ENCODE peak calls at places on chromosome 2, in eight cellular contexts. One of them, this sample, is unnamed.

GRCh38 chr2:200159829-200160781 is 146.4 kb upstream of the SPATS2L start:
- DNase-seq in breast epithelium: no peak
- DNase-seq in A549: no peak
- DNase-seq in mesendoderm: peak; percentile 25
- DNase-seq in psoas muscle: no peak
- DNase-seq in IMR-90: peak; percentile 53
- DNase-seq in heart right ventricle: no peak
- DNase-seq in neural progenitor cell: no peak
- DNase-seq in this sample: no peak

GRCh38 chr2:143140864-143141637 is 11.8 kb downstream of the ARHGAP15 start:
- DNase-seq in psoas muscle: no peak
- DNase-seq in A549: no peak
- DNase-seq in breast epithelium: no peak
- DNase-seq in IMR-90: no peak
- DNase-seq in mesendoderm: no peak
- DNase-seq in heart right ventricle: no peak
- DNase-seq in neural progenitor cell: no peak
- DNase-seq in this sample: no peak

GRCh38 chr2:219446101-219446504 is 11.5 kb downstream of the SPEG start:
- DNase-seq in IMR-90: peak; percentile 67
- DNase-seq in breast epithelium: no peak
- DNase-seq in neural progenitor cell: peak; percentile 67
- DNase-seq in heart right ventricle: no peak
- DNase-seq in psoas muscle: peak; percentile 15
- DNase-seq in mesendoderm: peak; percentile 88
- DNase-seq in A549: no peak
- DNase-seq in this sample: no peak

GRCh38 chr2:15825276-15826060 is 114.9 kb upstream of the MYCN start:
- DNase-seq in psoas muscle: no peak
- DNase-seq in heart right ventricle: no peak
- DNase-seq in breast epithelium: no peak
- DNase-seq in A549: no peak
- DNase-seq in mesendoderm: no peak
- DNase-seq in IMR-90: no peak
- DNase-seq in neural progenitor cell: peak; percentile 47
- DNase-seq in this sample: no peak

GRCh38 chr2:98909381-98910211 is 26.4 kb downstream of the CRACDL start:
- DNase-seq in neural progenitor cell: peak; percentile 79
- DNase-seq in IMR-90: peak; percentile 85
- DNase-seq in heart right ventricle: peak; percentile 15
- DNase-seq in A549: no peak
- DNase-seq in mesendoderm: peak; percentile 86
- DNase-seq in psoas muscle: peak; percentile 37
- DNase-seq in breast epithelium: peak; percentile 73
- DNase-seq in this sample: no peak

GRCh38 chr2:239500915-239501630 is 100.3 kb upstream of the HDAC4 start:
- DNase-seq in mesendoderm: no peak
- DNase-seq in neural progenitor cell: no peak
- DNase-seq in A549: no peak
- DNase-seq in heart right ventricle: no peak
- DNase-seq in breast epithelium: no peak
- DNase-seq in IMR-90: no peak
- DNase-seq in psoas muscle: no peak
- DNase-seq in this sample: no peak

GRCh38 chr2:8135051-8135675 is 546.7 kb upstream of the ID2 start:
- DNase-seq in mesendoderm: no peak
- DNase-seq in heart right ventricle: peak; percentile 73
- DNase-seq in A549: no peak
- DNase-seq in psoas muscle: no peak
- DNase-seq in IMR-90: no peak
- DNase-seq in neural progenitor cell: no peak
- DNase-seq in breast epithelium: no peak
- DNase-seq in this sample: no peak

GRCh38 chr2:64641585-64641984 is 12.1 kb downstream of the SERTAD2 start:
- DNase-seq in mesendoderm: no peak
- DNase-seq in psoas muscle: no peak
- DNase-seq in breast epithelium: no peak
- DNase-seq in heart right ventricle: no peak
- DNase-seq in neural progenitor cell: no peak
- DNase-seq in A549: no peak
- DNase-seq in IMR-90: no peak
- DNase-seq in this sample: no peak

GRCh38 chr2:69625078-69625788 is 18.3 kb downstream of the AAK1 start:
- DNase-seq in IMR-90: peak; percentile 45
- DNase-seq in breast epithelium: no peak
- DNase-seq in neural progenitor cell: no peak
- DNase-seq in psoas muscle: no peak
- DNase-seq in A549: no peak
- DNase-seq in mesendoderm: no peak
- DNase-seq in heart right ventricle: no peak
- DNase-seq in this sample: no peak

GRCh38 chr2:161681043-161681442 is 56.8 kb downstream of the SLC4A10 start:
- DNase-seq in A549: no peak
- DNase-seq in heart right ventricle: no peak
- DNase-seq in IMR-90: no peak
- DNase-seq in neural progenitor cell: no peak
- DNase-seq in breast epithelium: no peak
- DNase-seq in mesendoderm: no peak
- DNase-seq in psoas muscle: no peak
- DNase-seq in this sample: no peak

DNA sequence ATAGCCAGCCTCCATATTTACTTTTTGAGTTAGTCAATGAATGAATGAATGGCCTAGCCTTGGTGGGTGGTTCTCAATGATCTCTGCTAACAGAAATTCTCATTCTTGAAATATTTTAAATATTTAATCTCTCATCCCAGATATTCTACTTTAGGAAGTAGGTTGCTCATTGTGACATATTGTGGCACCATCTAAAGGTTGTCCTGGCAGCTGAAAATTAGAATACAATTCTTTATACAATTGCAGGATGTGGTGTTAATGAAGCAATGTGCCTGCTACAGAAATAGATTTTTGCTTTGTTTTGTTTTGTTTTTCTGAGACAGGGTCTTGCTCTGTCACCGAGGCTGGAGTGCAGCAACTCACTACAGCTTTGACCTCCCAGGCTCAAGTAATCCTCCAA is 35.8 kb downstream of the SCG2 start:
- DNase-seq in A549: no peak
- DNase-seq in neural progenitor cell: no peak
- DNase-seq in mesendoderm: no peak
- DNase-seq in heart right ventricle: no peak
- DNase-seq in psoas muscle: no peak
- DNase-seq in IMR-90: no peak
- DNase-seq in breast epithelium: no peak
- DNase-seq in this sample: no peak
- H3K27ac ChIP-seq in A549: peak overlapping the region; percentile 9
- H3K27ac ChIP-seq in neural progenitor cell: no peak overlapping the region
- H3K27ac ChIP-seq in mesendoderm: no peak overlapping the region
- H3K27ac ChIP-seq in heart right ventricle: no peak overlapping the region
- H3K27ac ChIP-seq in psoas muscle: no peak overlapping the region
- H3K27ac ChIP-seq in IMR-90: no peak overlapping the region
- H3K27ac ChIP-seq in breast epithelium: no peak overlapping the region
- H3K27ac ChIP-seq in this sample: no peak overlapping the region

GRCh38 chr2:30567317-30567716 is 120.3 kb downstream of the LCLAT1 start:
- DNase-seq in A549: no peak
- DNase-seq in breast epithelium: no peak
- DNase-seq in heart right ventricle: no peak
- DNase-seq in IMR-90: no peak
- DNase-seq in neural progenitor cell: no peak
- DNase-seq in mesendoderm: no peak
- DNase-seq in psoas muscle: no peak
- DNase-seq in this sample: no peak

GRCh38 chr2:30569991-30570390 is 122.9 kb downstream of the LCLAT1 start:
- DNase-seq in breast epithelium: no peak
- DNase-seq in heart right ventricle: no peak
- DNase-seq in psoas muscle: no peak
- DNase-seq in IMR-90: peak; percentile 34
- DNase-seq in A549: no peak
- DNase-seq in neural progenitor cell: no peak
- DNase-seq in mesendoderm: no peak
- DNase-seq in this sample: no peak

GRCh38 chr2:30561349-30561748 is 114.3 kb downstream of the LCLAT1 start:
- DNase-seq in A549: no peak
- DNase-seq in mesendoderm: no peak
- DNase-seq in breast epithelium: no peak
- DNase-seq in neural progenitor cell: no peak
- DNase-seq in IMR-90: no peak
- DNase-seq in heart right ventricle: no peak
- DNase-seq in psoas muscle: no peak
- DNase-seq in this sample: no peak

GRCh38 chr2:30566675-30567074 is 119.6 kb downstream of the LCLAT1 start:
- DNase-seq in heart right ventricle: no peak
- DNase-seq in neural progenitor cell: no peak
- DNase-seq in A549: no peak
- DNase-seq in psoas muscle: no peak
- DNase-seq in breast epithelium: no peak
- DNase-seq in IMR-90: no peak
- DNase-seq in mesendoderm: no peak
- DNase-seq in this sample: no peak

DNA sequence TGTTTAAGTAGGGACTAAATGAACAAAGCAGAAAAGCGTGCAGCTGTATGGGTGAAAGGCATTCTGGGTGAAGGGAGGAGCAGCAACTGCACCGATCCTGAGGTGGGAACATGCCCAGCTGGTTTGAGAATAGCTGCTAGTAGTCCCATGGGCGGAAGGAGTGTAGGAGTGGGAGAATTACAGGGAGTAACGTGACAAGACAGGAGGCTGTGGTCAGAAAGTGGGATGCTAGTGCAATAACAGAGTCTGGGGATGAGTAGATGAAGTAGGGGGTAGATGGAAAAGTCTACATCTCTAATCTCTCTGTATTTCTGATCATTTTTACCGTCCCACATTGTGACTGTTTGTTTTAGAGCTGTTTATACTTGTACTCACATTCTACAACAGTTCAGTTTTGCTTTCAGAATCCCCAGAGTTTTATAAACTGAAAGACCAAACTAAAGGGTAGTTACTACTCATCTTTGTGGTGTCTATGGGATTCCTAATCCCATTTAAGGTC is 118.9 kb downstream of the LCLAT1 start:
- DNase-seq in mesendoderm: no peak
- DNase-seq in psoas muscle: peak; percentile 15
- DNase-seq in neural progenitor cell: no peak
- DNase-seq in A549: no peak
- DNase-seq in IMR-90: peak; percentile 22
- DNase-seq in heart right ventricle: peak; percentile 56
- DNase-seq in breast epithelium: no peak
- DNase-seq in this sample: no peak
- H3K27ac ChIP-seq in mesendoderm: no peak overlapping the region
- H3K27ac ChIP-seq in psoas muscle: peak overlapping the region; percentile 39
- H3K27ac ChIP-seq in neural progenitor cell: no peak overlapping the region
- H3K27ac ChIP-seq in A549: no peak overlapping the region
- H3K27ac ChIP-seq in IMR-90: peak overlapping the region; percentile 11
- H3K27ac ChIP-seq in heart right ventricle: peak overlapping the region; percentile 39
- H3K27ac ChIP-seq in breast epithelium: peak overlapping the region; percentile 51
- H3K27ac ChIP-seq in this sample: no peak overlapping the region

DNA sequence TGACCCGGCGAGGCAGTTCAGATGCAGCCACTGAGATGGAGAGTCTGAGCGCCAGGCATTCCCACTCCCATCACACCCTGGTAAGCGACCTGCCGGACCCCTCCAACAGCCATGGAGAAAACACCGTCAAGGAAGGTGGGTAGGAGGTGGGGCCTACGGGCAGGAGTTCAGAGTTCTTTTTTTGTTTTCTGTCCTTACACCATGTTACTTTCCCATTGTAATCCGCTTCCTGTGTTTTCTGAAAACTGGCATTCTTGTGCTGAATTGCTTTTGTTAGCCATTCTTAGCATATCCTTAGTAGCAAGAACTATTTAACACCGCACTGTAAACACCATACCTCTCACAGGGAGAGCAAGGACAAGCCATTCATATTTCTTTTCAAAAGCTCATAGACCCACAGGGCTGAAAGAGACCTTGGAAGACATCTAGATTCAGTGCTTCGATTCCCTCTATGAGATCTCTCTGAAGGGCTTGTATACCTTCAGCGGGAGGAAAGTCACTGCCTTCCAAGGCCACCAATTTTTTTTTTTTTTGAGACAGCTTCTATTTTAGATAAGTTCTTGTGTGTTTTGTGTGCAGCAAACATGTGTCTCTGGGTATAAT is 46.3 kb downstream of the UNC80 start:
- DNase-seq in psoas muscle: no peak
- DNase-seq in heart right ventricle: no peak
- DNase-seq in breast epithelium: no peak
- DNase-seq in mesendoderm: peak; percentile 69
- DNase-seq in A549: no peak
- DNase-seq in IMR-90: no peak
- DNase-seq in neural progenitor cell: peak; percentile 51
- DNase-seq in this sample: no peak
- H3K27ac ChIP-seq in psoas muscle: no peak overlapping the region
- H3K27ac ChIP-seq in heart right ventricle: no peak overlapping the region
- H3K27ac ChIP-seq in breast epithelium: no peak overlapping the region
- H3K27ac ChIP-seq in mesendoderm: no peak overlapping the region
- H3K27ac ChIP-seq in A549: no peak overlapping the region
- H3K27ac ChIP-seq in IMR-90: no peak overlapping the region
- H3K27ac ChIP-seq in neural progenitor cell: no peak overlapping the region
- H3K27ac ChIP-seq in this sample: no peak overlapping the region

DNA sequence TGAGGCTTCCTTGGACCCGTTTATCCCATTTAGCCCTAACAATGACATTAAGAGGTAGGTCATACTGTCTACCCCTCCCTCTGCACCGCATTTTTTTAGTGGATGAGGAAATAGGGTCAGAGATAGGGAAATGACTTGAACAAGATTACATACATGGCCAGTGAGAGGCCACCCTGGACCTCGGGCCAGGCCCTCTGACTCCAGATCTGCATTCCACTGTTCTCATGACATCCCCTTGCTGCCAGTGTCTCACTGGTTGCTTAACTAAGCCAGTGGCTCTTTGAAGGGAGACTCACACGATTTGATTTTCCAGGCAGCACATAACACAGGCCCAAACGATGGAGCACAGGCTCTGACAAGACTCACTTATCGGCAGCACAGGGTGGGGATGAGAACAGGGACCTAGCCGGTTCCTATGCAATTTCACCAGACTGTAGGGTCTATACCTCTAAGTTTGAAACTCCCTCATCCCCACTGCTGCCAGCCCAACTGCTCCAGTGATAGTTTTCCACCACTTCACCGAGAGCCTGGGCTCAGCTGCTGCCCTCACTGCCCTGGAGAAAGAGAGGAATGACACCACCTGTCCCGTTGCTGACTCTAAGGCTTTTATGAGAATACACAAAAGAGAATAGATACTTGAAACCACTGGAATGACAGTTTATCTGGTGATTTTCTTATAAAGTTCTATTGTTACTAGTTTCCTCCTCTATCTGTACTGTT is 82.5 kb downstream of the TMEM247 start:
- DNase-seq in neural progenitor cell: no peak
- DNase-seq in breast epithelium: no peak
- DNase-seq in IMR-90: no peak
- DNase-seq in A549: no peak
- DNase-seq in heart right ventricle: no peak
- DNase-seq in psoas muscle: peak; percentile 67
- DNase-seq in mesendoderm: no peak
- DNase-seq in this sample: no peak
- H3K27ac ChIP-seq in neural progenitor cell: no peak overlapping the region
- H3K27ac ChIP-seq in breast epithelium: no peak overlapping the region
- H3K27ac ChIP-seq in IMR-90: no peak overlapping the region
- H3K27ac ChIP-seq in A549: no peak overlapping the region
- H3K27ac ChIP-seq in heart right ventricle: peak overlapping the region; percentile 74
- H3K27ac ChIP-seq in psoas muscle: peak overlapping the region; percentile 66
- H3K27ac ChIP-seq in mesendoderm: no peak overlapping the region
- H3K27ac ChIP-seq in this sample: no peak overlapping the region